ENCODE peak calls at places on chromosomes 6 and 20, in seven cellular contexts. B is Right ventricle myocardium superior; N is stimulated activated CD4-positive, alpha-beta T cell treated with anti-CD3 and anti-CD28 coated beads, Interleukin-2, amount 100 ng/mL, for 4 hours; S is NCI-H1436; X is HCT116; Q is A172; O is H54. V is an unnamed sample.

GRCh38 chr6:94670017-94670416 is 907.3 kb upstream of the MANEA start:
- DNase-seq in N (no peak), X (no peak), B (no peak), O (no peak), S (no peak), Q (no peak), V (no peak)

GRCh38 chr6:49327575-49327974 is 135.5 kb downstream of the MMUT start:
- DNase-seq in Q (no peak), O (no peak), S (no peak), X (no peak), N (no peak), B (no peak), V (no peak)

GRCh38 chr20:24991897-24992419 is 593 bp downstream of the APMAP start:
- DNase-seq in S (no peak), X (no peak), B (peak), O (peak), Q (no peak), N (no peak), V (no peak)

GRCh38 chr6:82705579-82705978 is 342.0 kb downstream of the TPBG start:
- DNase-seq in S (no peak), Q (no peak), B (no peak), X (no peak), O (no peak), N (no peak), V (no peak)

GRCh38 chr6:145924600-145924999 is 39.6 kb downstream of the SHPRH start:
- DNase-seq in N (no peak), S (no peak), O (no peak), Q (no peak), B (no peak), X (no peak), V (no peak)

GRCh38 chr6:39938773-39939381 is 4.6 kb upstream of the MOCS1 start:
- DNase-seq in S (peak), Q (no peak), O (no peak), B (no peak), X (no peak), N (no peak), V (no peak)

GRCh38 chr6:38767555-38767954 is 52.4 kb downstream of the DNAH8 start:
- DNase-seq in Q (no peak), N (no peak), X (no peak), S (no peak), B (no peak), O (no peak), V (no peak)

GRCh38 chr20:47576516-47577033 is 74.9 kb downstream of the NCOA3 start:
- DNase-seq in O (peak), N (no peak), Q (peak), X (peak), B (peak), S (peak), V (peak)

GRCh38 chr6:34459899-34460593 is 5.8 kb upstream of the PACSIN1 start:
- DNase-seq in S (peak), Q (peak), O (peak), N (peak), X (peak), B (no peak), V (peak)

GRCh38 chr20:59007758-59008511 is 881 bp upstream of the CTSZ start:
- DNase-seq in S (no peak), X (no peak), N (no peak), O (no peak), Q (no peak), B (peak), V (no peak)

GRCh38 chr20:19814241-19814640 is 56.2 kb downstream of the RIN2 start:
- DNase-seq in O (no peak), S (no peak), N (no peak), B (no peak), X (no peak), Q (no peak), V (no peak)

GRCh38 chr6:11538049-11538798 is 675 bp downstream of the TMEM170B start:
- DNase-seq in S (peak), B (peak), O (no peak), Q (peak), X (no peak), N (peak), V (no peak)

GRCh38 chr20:1800777-1801176 is 94.4 kb upstream of the SIRPA start:
- DNase-seq in Q (no peak), O (no peak), B (no peak), X (no peak), S (no peak), N (no peak), V (no peak)

GRCh38 chr6:166955865-166956443 is 396 bp downstream of the RNASET2 start:
- DNase-seq in Q (peak), N (no peak), O (no peak), S (peak), B (no peak), X (no peak), V (no peak)

V was measured in glomerular endothelial cell.